ENCODE peak calls at places on chromosomes 5 and 9, in five cellular contexts. One of them, this sample, is unnamed.

GRCh38 chr5:139141410-139141809 is 56.8 kb downstream of the SIL1 start:
- DNase-seq in stimulated activated CD4-positive, alpha-beta T cell treated with anti-CD3 and anti-CD28 coated beads, Interleukin-2, amount 100 ng/mL, for 48 hours: no peak
- DNase-seq in NT2/D1: no peak
- DNase-seq in activated CD4-positive, alpha-beta T cell treated with anti-CD3 and anti-CD28 coated beads, Interleukin-2, amount 50 U/mL, for 1 hour: no peak
- DNase-seq in ovary: no peak
- DNase-seq in this sample: no peak

GRCh38 chr5:57349214-57349613 is 133.4 kb downstream of the ACTBL2 start:
- DNase-seq in stimulated activated CD4-positive, alpha-beta T cell treated with anti-CD3 and anti-CD28 coated beads, Interleukin-2, amount 100 ng/mL, for 48 hours: no peak
- DNase-seq in NT2/D1: no peak
- DNase-seq in activated CD4-positive, alpha-beta T cell treated with anti-CD3 and anti-CD28 coated beads, Interleukin-2, amount 50 U/mL, for 1 hour: no peak
- DNase-seq in ovary: no peak
- DNase-seq in this sample: no peak

GRCh38 chr5:1967716-1968115 is 85.0 kb upstream of the IRX4 start:
- DNase-seq in stimulated activated CD4-positive, alpha-beta T cell treated with anti-CD3 and anti-CD28 coated beads, Interleukin-2, amount 100 ng/mL, for 48 hours: no peak
- DNase-seq in NT2/D1: no peak
- DNase-seq in activated CD4-positive, alpha-beta T cell treated with anti-CD3 and anti-CD28 coated beads, Interleukin-2, amount 50 U/mL, for 1 hour: no peak
- DNase-seq in ovary: no peak
- DNase-seq in this sample: no peak

GRCh38 chr5:180160215-180160614 is 48.8 kb downstream of the RASGEF1C start:
- DNase-seq in stimulated activated CD4-positive, alpha-beta T cell treated with anti-CD3 and anti-CD28 coated beads, Interleukin-2, amount 100 ng/mL, for 48 hours: no peak
- DNase-seq in NT2/D1: no peak
- DNase-seq in activated CD4-positive, alpha-beta T cell treated with anti-CD3 and anti-CD28 coated beads, Interleukin-2, amount 50 U/mL, for 1 hour: no peak
- DNase-seq in ovary: no peak
- DNase-seq in this sample: no peak

GRCh38 chr9:36676823-36677521 is 104.3 kb downstream of the MELK start:
- DNase-seq in stimulated activated CD4-positive, alpha-beta T cell treated with anti-CD3 and anti-CD28 coated beads, Interleukin-2, amount 100 ng/mL, for 48 hours: no peak
- DNase-seq in NT2/D1: no peak
- DNase-seq in activated CD4-positive, alpha-beta T cell treated with anti-CD3 and anti-CD28 coated beads, Interleukin-2, amount 50 U/mL, for 1 hour: no peak
- DNase-seq in ovary: no peak
- DNase-seq in this sample: no peak

GRCh38 chr9:86175743-86176456 is 76.5 kb upstream of the GOLM1 start:
- DNase-seq in stimulated activated CD4-positive, alpha-beta T cell treated with anti-CD3 and anti-CD28 coated beads, Interleukin-2, amount 100 ng/mL, for 48 hours: no peak
- DNase-seq in NT2/D1: no peak
- DNase-seq in activated CD4-positive, alpha-beta T cell treated with anti-CD3 and anti-CD28 coated beads, Interleukin-2, amount 50 U/mL, for 1 hour: no peak
- DNase-seq in ovary: no peak
- DNase-seq in this sample: no peak

GRCh38 chr9:134629586-134630392 is 11.8 kb upstream of the COL5A1 start:
- DNase-seq in stimulated activated CD4-positive, alpha-beta T cell treated with anti-CD3 and anti-CD28 coated beads, Interleukin-2, amount 100 ng/mL, for 48 hours: no peak
- DNase-seq in NT2/D1: no peak
- DNase-seq in activated CD4-positive, alpha-beta T cell treated with anti-CD3 and anti-CD28 coated beads, Interleukin-2, amount 50 U/mL, for 1 hour: no peak
- DNase-seq in ovary: peak
- DNase-seq in this sample: no peak

GRCh38 chr5:20572560-20572959 is 584.6 kb upstream of the CDH18 start:
- DNase-seq in stimulated activated CD4-positive, alpha-beta T cell treated with anti-CD3 and anti-CD28 coated beads, Interleukin-2, amount 100 ng/mL, for 48 hours: no peak
- DNase-seq in NT2/D1: no peak
- DNase-seq in activated CD4-positive, alpha-beta T cell treated with anti-CD3 and anti-CD28 coated beads, Interleukin-2, amount 50 U/mL, for 1 hour: no peak
- DNase-seq in ovary: no peak
- DNase-seq in this sample: no peak

GRCh38 chr9:137719194-137719593 is 100.4 kb downstream of the EHMT1 start:
- DNase-seq in stimulated activated CD4-positive, alpha-beta T cell treated with anti-CD3 and anti-CD28 coated beads, Interleukin-2, amount 100 ng/mL, for 48 hours: no peak
- DNase-seq in NT2/D1: no peak
- DNase-seq in activated CD4-positive, alpha-beta T cell treated with anti-CD3 and anti-CD28 coated beads, Interleukin-2, amount 50 U/mL, for 1 hour: no peak
- DNase-seq in ovary: no peak
- DNase-seq in this sample: no peak

GRCh38 chr5:93579561-93580386 is 1.2 kb downstream of the NR2F1-AS1 start:
- DNase-seq in stimulated activated CD4-positive, alpha-beta T cell treated with anti-CD3 and anti-CD28 coated beads, Interleukin-2, amount 100 ng/mL, for 48 hours: no peak
- DNase-seq in NT2/D1: no peak
- DNase-seq in activated CD4-positive, alpha-beta T cell treated with anti-CD3 and anti-CD28 coated beads, Interleukin-2, amount 50 U/mL, for 1 hour: no peak
- DNase-seq in ovary: peak
- DNase-seq in this sample: no peak

This sample was measured in NCI-H1930.